ENCODE peak calls at places on chromosomes 4 and X, in eight cellular contexts. L, R, N, S, D, F, K and T are unnamed samples.

GRCh38 chr4:151760713-151761661 is at the start of gene GATB:
- DNase-seq in L (peak; percentile 94), R (peak; percentile 94), N (peak; percentile 93), S (peak; percentile 86), D (peak; percentile 97), F (peak; percentile 98), K (peak; percentile 77), T (peak; percentile 99)

GRCh38 chr4:47718691-47719090 is 119.2 kb downstream of the CORIN start:
- DNase-seq in L (no peak), R (no peak), N (no peak), S (no peak), D (no peak), F (no peak), K (no peak), T (no peak)

GRCh38 chrX:151789179-151789800 is 54.7 kb downstream of the CNGA2 start:
- DNase-seq in L (peak; percentile 86), R (peak; percentile 66), N (no peak), S (no peak), D (peak; percentile 90), F (no peak), K (peak; percentile 45), T (no peak)

GRCh38 chrX:130994671-130995070 is 63.5 kb upstream of the ARHGAP36 start:
- DNase-seq in L (no peak), R (no peak), N (no peak), S (peak; percentile 4), D (peak; percentile 18), F (no peak), K (no peak), T (peak; percentile 49)

GRCh38 chr4:154073107-154073817 is 284.4 kb upstream of the SFRP2 start:
- DNase-seq in L (peak; percentile 90), R (no peak), N (no peak), S (no peak), D (peak; percentile 43), F (no peak), K (peak; percentile 54), T (no peak)

GRCh38 chr4:35325908-35326453 is 918.3 kb downstream of the ARAP2 start:
- DNase-seq in L (no peak), R (no peak), N (no peak), S (no peak), D (no peak), F (no peak), K (no peak), T (no peak)

GRCh38 chr4:190016369-190017289 is 10.4 kb downstream of the FRG2 start:
- DNase-seq in L (no peak), R (no peak), N (no peak), S (peak; percentile 26), D (no peak), F (peak; percentile 59), K (no peak), T (no peak)

GRCh38 chr4:175560628-175561027 is 251.4 kb downstream of the GPM6A start:
- DNase-seq in L (peak; percentile 2), R (no peak), N (no peak), S (peak; percentile 39), D (peak; percentile 27), F (no peak), K (peak; percentile 11), T (no peak)